ENCODE peak calls at places on chromosomes 3 and 15, in seven cellular contexts. One of them, this sample, is unnamed.
A peak's percentile ranks its signal among the peaks of the same experiment; 100 is the strongest.

GRCh38 chr3:192706272-192706671 is 21.1 kb downstream of the FGF12 start:
- DNase-seq in stimulated activated CD4-positive, alpha-beta T cell treated with anti-CD3 and anti-CD28 coated beads, TNF-alpha, amount 100 ng/mL, for 1 hour: no peak
- DNase-seq in AG09309: no peak
- DNase-seq in NCI-H1436: no peak
- DNase-seq in fibroblast of the aortic adventitia: no peak
- DNase-seq in fibroblast of the conjunctiva: no peak
- DNase-seq in psoas muscle: no peak
- DNase-seq in this sample: no peak

GRCh38 chr3:123803521-123803920 is 80.6 kb downstream of the MYLK start:
- DNase-seq in stimulated activated CD4-positive, alpha-beta T cell treated with anti-CD3 and anti-CD28 coated beads, TNF-alpha, amount 100 ng/mL, for 1 hour: no peak
- DNase-seq in AG09309: no peak
- DNase-seq in NCI-H1436: no peak
- DNase-seq in fibroblast of the aortic adventitia: no peak
- DNase-seq in fibroblast of the conjunctiva: no peak
- DNase-seq in psoas muscle: no peak
- DNase-seq in this sample: no peak

GRCh38 chr3:63625161-63625560 is 27.3 kb upstream of the SNTN start:
- DNase-seq in stimulated activated CD4-positive, alpha-beta T cell treated with anti-CD3 and anti-CD28 coated beads, TNF-alpha, amount 100 ng/mL, for 1 hour: no peak
- DNase-seq in AG09309: peak; percentile 84
- DNase-seq in NCI-H1436: no peak
- DNase-seq in fibroblast of the aortic adventitia: peak; percentile 95
- DNase-seq in fibroblast of the conjunctiva: peak; percentile 43
- DNase-seq in psoas muscle: no peak
- DNase-seq in this sample: peak; percentile 68

GRCh38 chr15:57591822-57592367 is at the start of gene MYZAP:
- DNase-seq in stimulated activated CD4-positive, alpha-beta T cell treated with anti-CD3 and anti-CD28 coated beads, TNF-alpha, amount 100 ng/mL, for 1 hour: no peak
- DNase-seq in AG09309: no peak
- DNase-seq in NCI-H1436: peak; percentile 30
- DNase-seq in fibroblast of the aortic adventitia: no peak
- DNase-seq in fibroblast of the conjunctiva: no peak
- DNase-seq in psoas muscle: peak; percentile 66
- DNase-seq in this sample: no peak

GRCh38 chr3:99542771-99543518 is 95.4 kb upstream of the COL8A1 start:
- DNase-seq in stimulated activated CD4-positive, alpha-beta T cell treated with anti-CD3 and anti-CD28 coated beads, TNF-alpha, amount 100 ng/mL, for 1 hour: no peak
- DNase-seq in AG09309: no peak
- DNase-seq in NCI-H1436: no peak
- DNase-seq in fibroblast of the aortic adventitia: no peak
- DNase-seq in fibroblast of the conjunctiva: no peak
- DNase-seq in psoas muscle: no peak
- DNase-seq in this sample: no peak

GRCh38 chr3:43966126-43966525 is 275.4 kb downstream of the ABHD5 start:
- DNase-seq in stimulated activated CD4-positive, alpha-beta T cell treated with anti-CD3 and anti-CD28 coated beads, TNF-alpha, amount 100 ng/mL, for 1 hour: no peak
- DNase-seq in AG09309: no peak
- DNase-seq in NCI-H1436: no peak
- DNase-seq in fibroblast of the aortic adventitia: no peak
- DNase-seq in fibroblast of the conjunctiva: no peak
- DNase-seq in psoas muscle: no peak
- DNase-seq in this sample: no peak

GRCh38 chr15:96381463-96381862 is 51.0 kb downstream of the NR2F2 start:
- DNase-seq in stimulated activated CD4-positive, alpha-beta T cell treated with anti-CD3 and anti-CD28 coated beads, TNF-alpha, amount 100 ng/mL, for 1 hour: no peak
- DNase-seq in AG09309: no peak
- DNase-seq in NCI-H1436: no peak
- DNase-seq in fibroblast of the aortic adventitia: peak; percentile 28
- DNase-seq in fibroblast of the conjunctiva: no peak
- DNase-seq in psoas muscle: no peak
- DNase-seq in this sample: no peak

GRCh38 chr3:161291191-161291901 is 70.2 kb downstream of the NMD3 start:
- DNase-seq in stimulated activated CD4-positive, alpha-beta T cell treated with anti-CD3 and anti-CD28 coated beads, TNF-alpha, amount 100 ng/mL, for 1 hour: no peak
- DNase-seq in AG09309: no peak
- DNase-seq in NCI-H1436: no peak
- DNase-seq in fibroblast of the aortic adventitia: no peak
- DNase-seq in fibroblast of the conjunctiva: no peak
- DNase-seq in psoas muscle: no peak
- DNase-seq in this sample: no peak

GRCh38 chr15:35507932-35508638 is 37.9 kb downstream of the DPH6 start:
- DNase-seq in stimulated activated CD4-positive, alpha-beta T cell treated with anti-CD3 and anti-CD28 coated beads, TNF-alpha, amount 100 ng/mL, for 1 hour: no peak
- DNase-seq in AG09309: no peak
- DNase-seq in NCI-H1436: no peak
- DNase-seq in fibroblast of the aortic adventitia: no peak
- DNase-seq in fibroblast of the conjunctiva: no peak
- DNase-seq in psoas muscle: no peak
- DNase-seq in this sample: no peak